ENCODE peak calls at places on chromosome 18, in seven cellular contexts. E is GM19239, C is NCI-H1105, F is HTR-8/SVneo, U is tibial nerve, B is HL-60, A is SW480. T is an unnamed sample.

GRCh38 chr18:48761582-48761981 is 189.2 kb downstream of the SMAD7 start:
- DNase-seq in E (no peak), C (no peak), F (no peak), U (no peak), B (no peak), A (no peak), T (no peak)

GRCh38 chr18:71630686-71631085 is 913.5 kb downstream of the CBLN2 start:
- DNase-seq in E (no peak), C (no peak), F (no peak), U (no peak), B (no peak), A (no peak), T (no peak)

GRCh38 chr18:12621737-12622306 is 36.1 kb downstream of the SPIRE1 start:
- DNase-seq in E (no peak), C (no peak), F (peak), U (no peak), B (no peak), A (peak), T (no peak)

GRCh38 chr18:55405655-55406373 is 182.2 kb downstream of the TCF4 start:
- DNase-seq in E (no peak), C (peak), F (peak), U (peak), B (no peak), A (no peak), T (peak)

GRCh38 chr18:59057969-59058368 is 81.7 kb upstream of the SEC11C start:
- DNase-seq in E (no peak), C (no peak), F (no peak), U (no peak), B (no peak), A (no peak), T (no peak)

GRCh38 chr18:73752546-73752945 is 395.1 kb downstream of the FBXO15 start:
- DNase-seq in E (no peak), C (no peak), F (no peak), U (no peak), B (no peak), A (no peak), T (no peak)

GRCh38 chr18:11040823-11041712 is 108.3 kb downstream of the PIEZO2 start:
- DNase-seq in E (peak), C (peak), F (peak), U (peak), B (peak), A (peak), T (no peak)

GRCh38 chr18:69978743-69979715 is 31.4 kb upstream of the CD226 start:
- DNase-seq in E (no peak), C (no peak), F (no peak), U (no peak), B (no peak), A (no peak), T (no peak)

GRCh38 chr18:67783215-67783946 is 266.9 kb upstream of the DSEL start:
- DNase-seq in E (no peak), C (no peak), F (peak), U (no peak), B (no peak), A (peak), T (no peak)

GRCh38 chr18:57805117-57805516 is 2.0 kb upstream of the ATP8B1 start:
- DNase-seq in E (no peak), C (no peak), F (no peak), U (no peak), B (no peak), A (no peak), T (no peak)

GRCh38 chr18:3055201-3055600 is 42.3 kb upstream of the LPIN2 start:
- DNase-seq in E (no peak), C (no peak), F (no peak), U (no peak), B (no peak), A (no peak), T (no peak)

GRCh38 chr18:8797206-8797605 is 91.8 kb downstream of the MTCL1 start:
- DNase-seq in E (no peak), C (no peak), F (no peak), U (no peak), B (no peak), A (peak), T (no peak)

GRCh38 chr18:26190506-26190905 is 35.7 kb upstream of the TAF4B start:
- DNase-seq in E (no peak), C (no peak), F (no peak), U (no peak), B (no peak), A (no peak), T (no peak)

GRCh38 chr18:48719988-48720654 is 181.3 kb downstream of the CTIF start:
- DNase-seq in E (no peak), C (no peak), F (no peak), U (no peak), B (no peak), A (no peak), T (peak)

GRCh38 chr18:26421503-26421902 is 126.8 kb downstream of the KCTD1 start:
- DNase-seq in E (no peak), C (no peak), F (no peak), U (no peak), B (no peak), A (no peak), T (no peak)

GRCh38 chr18:79851981-79852380 is 54.2 kb downstream of the KCNG2 start:
- DNase-seq in E (no peak), C (no peak), F (no peak), U (no peak), B (no peak), A (no peak), T (no peak)

GRCh38 chr18:73099759-73100158 is 232.0 kb upstream of the NETO1 start:
- DNase-seq in E (no peak), C (peak), F (no peak), U (no peak), B (no peak), A (no peak), T (no peak)

GRCh38 chr18:13362051-13362450 is 143.5 kb downstream of the LDLRAD4 start:
- DNase-seq in E (no peak), C (no peak), F (no peak), U (no peak), B (no peak), A (no peak), T (no peak)

GRCh38 chr18:48541026-48541746 is 2.4 kb downstream of the CTIF start:
- DNase-seq in E (peak), C (peak), F (peak), U (peak), B (peak), A (peak), T (peak)

GRCh38 chr18:10454800-10455550 is 540 bp downstream of the APCDD1 start:
- DNase-seq in E (no peak), C (no peak), F (no peak), U (peak), B (no peak), A (peak), T (peak)

GRCh38 chr18:29605365-29605764 is 1428.4 kb upstream of the CDH2 start:
- DNase-seq in E (no peak), C (no peak), F (no peak), U (no peak), B (no peak), A (no peak), T (no peak)

GRCh38 chr18:23683671-23684070 is 5.6 kb upstream of the LAMA3 start:
- DNase-seq in E (no peak), C (no peak), F (no peak), U (no peak), B (no peak), A (no peak), T (no peak)

GRCh38 chr18:75376004-75376403 is 51.5 kb downstream of the SMIM21 start:
- DNase-seq in E (no peak), C (no peak), F (no peak), U (no peak), B (no peak), A (peak), T (no peak)

T was measured in NCI-H2227 treated with DMSO at 0.1 percent for 48 hours.